ENCODE peak calls at places on chromosome 14, in nine cellular contexts. E is activated T-cell treated with anti-CD3 and anti-CD28 coated beads, Interleukin-2, amount 50 U/mL, for 1 hour; H is right atrium auricular region; M is germinal center; Z is AG08395; P is HFF-Myc; I is iPS-NIHi11; D is posterior cingulate gyrus; V is ACHN. W is an unnamed sample.

GRCh38 chr14:81169711-81170103 is 51.1 kb downstream of the GTF2A1 start:
- DNase-seq in E (no peak), H (peak; percentile 81), M (peak; percentile 24), Z (peak; percentile 21), P (no peak), I (no peak), D (peak; percentile 94), V (peak; percentile 5), W (peak; percentile 71)

GRCh38 chr14:30456296-30456695 is 102.7 kb upstream of the G2E3 start:
- DNase-seq in E (no peak), H (no peak), M (no peak), Z (no peak), P (no peak), I (no peak), D (no peak), V (no peak), W (no peak)

GRCh38 chr14:78048120-78048519 is 122.1 kb upstream of the NRXN3 start:
- DNase-seq in E (no peak), H (peak; percentile 0), M (no peak), Z (no peak), P (no peak), I (no peak), D (no peak), V (no peak), W (no peak)

GRCh38 chr14:96053600-96054381 is 14.6 kb downstream of the C14orf132 start:
- DNase-seq in E (no peak), H (peak; percentile 86), M (no peak), Z (peak; percentile 98), P (peak; percentile 79), I (no peak), D (peak; percentile 94), V (no peak), W (no peak)

GRCh38 chr14:73397810-73398209 is 60.5 kb downstream of the NUMB start:
- DNase-seq in E (no peak), H (no peak), M (no peak), Z (no peak), P (no peak), I (no peak), D (no peak), V (no peak), W (no peak)

GRCh38 chr14:68730811-68731425 is 61.9 kb downstream of the ZFP36L1 start:
- DNase-seq in E (no peak), H (no peak), M (no peak), Z (no peak), P (no peak), I (peak; percentile 64), D (no peak), V (no peak), W (no peak)

GRCh38 chr14:94052662-94053061 is 26.5 kb downstream of the OTUB2 start:
- DNase-seq in E (no peak), H (peak; percentile 21), M (no peak), Z (no peak), P (no peak), I (no peak), D (no peak), V (no peak), W (no peak)

GRCh38 chr14:32256606-32257005 is 53.5 kb upstream of the RNU6-8 start:
- DNase-seq in E (no peak), H (no peak), M (no peak), Z (peak; percentile 10), P (no peak), I (no peak), D (no peak), V (no peak), W (no peak)

GRCh38 chr14:35400707-35401421 is 3.7 kb downstream of the NFKBIA start:
- DNase-seq in E (peak; percentile 59), H (no peak), M (no peak), Z (no peak), P (no peak), I (no peak), D (no peak), V (no peak), W (no peak)

GRCh38 chr14:30569216-30569902 is 10.4 kb downstream of the G2E3 start:
- DNase-seq in E (no peak), H (no peak), M (no peak), Z (no peak), P (no peak), I (no peak), D (no peak), V (no peak), W (no peak)